ENCODE peak calls at places on chromosomes 1 and 21, in nine cellular contexts. L is effector memory CD4-positive, alpha-beta T cell; R is fibroblast of mammary gland; B is MG63; T is lung; V is GM12865; D is GM23338; Q is sigmoid colon; X is upper lobe of right lung. U is an unnamed sample.

GRCh38 chr1:116485071-116485735 is 85.6 kb downstream of the CD58 start:
- DNase-seq in L (peak), R (peak), B (peak), T (peak), V (peak), D (peak), Q (peak), X (peak), U (peak)

GRCh38 chr1:16967095-16967567 is 13.3 kb downstream of the MFAP2 start:
- DNase-seq in L (no peak), R (peak), B (no peak), T (no peak), V (no peak), D (no peak), Q (no peak), X (no peak), U (no peak)

GRCh38 chr1:107073493-107073892 is 17.0 kb downstream of the PRMT6 start:
- DNase-seq in L (no peak), R (no peak), B (no peak), T (no peak), V (no peak), D (no peak), Q (no peak), X (no peak), U (no peak)

GRCh38 chr1:216193839-216194443 is 229.3 kb downstream of the USH2A start:
- DNase-seq in L (no peak), R (no peak), B (no peak), T (no peak), V (no peak), D (peak), Q (no peak), X (no peak), U (no peak)

GRCh38 chr1:221667504-221667903 is 74.4 kb downstream of the DUSP10 start:
- DNase-seq in L (no peak), R (peak), B (no peak), T (no peak), V (peak), D (no peak), Q (no peak), X (no peak), U (peak)

GRCh38 chr21:33096426-33096825 is 26.5 kb downstream of the OLIG1 start:
- DNase-seq in L (no peak), R (no peak), B (no peak), T (no peak), V (no peak), D (no peak), Q (no peak), X (no peak), U (no peak)

GRCh38 chr1:36796101-36796590 is 238.2 kb downstream of the GRIK3 start:
- DNase-seq in L (no peak), R (no peak), B (no peak), T (no peak), V (no peak), D (no peak), Q (no peak), X (no peak), U (no peak)

GRCh38 chr1:248822148-248823032 is 3.3 kb downstream of the SH3BP5L start:
- DNase-seq in L (no peak), R (no peak), B (no peak), T (no peak), V (peak), D (no peak), Q (no peak), X (no peak), U (no peak)

GRCh38 chr1:59072017-59072947 is 224.6 kb upstream of the FGGY start:
- DNase-seq in L (no peak), R (no peak), B (no peak), T (no peak), V (peak), D (peak), Q (no peak), X (no peak), U (peak)

GRCh38 chr1:225940385-225941151 is 452 bp downstream of the LEFTY2 start:
- DNase-seq in L (no peak), R (no peak), B (no peak), T (no peak), V (no peak), D (no peak), Q (no peak), X (no peak), U (no peak)

GRCh38 chr1:200888349-200888838 is 6.3 kb upstream of the INAVA start:
- DNase-seq in L (peak), R (no peak), B (no peak), T (no peak), V (peak), D (peak), Q (peak), X (no peak), U (peak)

GRCh38 chr1:19689856-19690255 is 25.2 kb downstream of the HTR6 start:
- DNase-seq in L (no peak), R (no peak), B (no peak), T (no peak), V (peak), D (no peak), Q (no peak), X (no peak), U (no peak)

GRCh38 chr1:37265786-37266667 is 208.4 kb upstream of the ZC3H12A start:
- DNase-seq in L (no peak), R (no peak), B (no peak), T (no peak), V (no peak), D (no peak), Q (no peak), X (no peak), U (no peak)

GRCh38 chr21:26845066-26845749 is at the start of gene ADAMTS1:
- DNase-seq in L (no peak), R (peak), B (peak), T (peak), V (no peak), D (peak), Q (peak), X (peak), U (peak)

GRCh38 chr1:99727575-99728190 is 38.8 kb downstream of the FRRS1 start:
- DNase-seq in L (no peak), R (peak), B (peak), T (no peak), V (no peak), D (peak), Q (no peak), X (no peak), U (no peak)

GRCh38 chr1:228898582-228898992 is 163.3 kb downstream of the RHOU start:
- DNase-seq in L (no peak), R (no peak), B (no peak), T (no peak), V (peak), D (no peak), Q (no peak), X (no peak), U (peak)

GRCh38 chr1:103529746-103530145 is 4.2 kb downstream of the RNPC3 start:
- DNase-seq in L (no peak), R (peak), B (no peak), T (no peak), V (no peak), D (peak), Q (no peak), X (no peak), U (no peak)

GRCh38 chr1:215146252-215146975 is 63.9 kb downstream of the KCNK2 start:
- DNase-seq in L (no peak), R (peak), B (no peak), T (no peak), V (peak), D (peak), Q (no peak), X (no peak), U (peak)

GRCh38 chr1:19370453-19371170 is 58.5 kb downstream of the SLC66A1 start:
- DNase-seq in L (no peak), R (no peak), B (no peak), T (peak), V (no peak), D (no peak), Q (no peak), X (peak), U (peak)

GRCh38 chr1:231665046-231665445 is 38.5 kb downstream of the DISC1 start:
- DNase-seq in L (no peak), R (no peak), B (no peak), T (no peak), V (no peak), D (no peak), Q (no peak), X (no peak), U (no peak)

DNA sequence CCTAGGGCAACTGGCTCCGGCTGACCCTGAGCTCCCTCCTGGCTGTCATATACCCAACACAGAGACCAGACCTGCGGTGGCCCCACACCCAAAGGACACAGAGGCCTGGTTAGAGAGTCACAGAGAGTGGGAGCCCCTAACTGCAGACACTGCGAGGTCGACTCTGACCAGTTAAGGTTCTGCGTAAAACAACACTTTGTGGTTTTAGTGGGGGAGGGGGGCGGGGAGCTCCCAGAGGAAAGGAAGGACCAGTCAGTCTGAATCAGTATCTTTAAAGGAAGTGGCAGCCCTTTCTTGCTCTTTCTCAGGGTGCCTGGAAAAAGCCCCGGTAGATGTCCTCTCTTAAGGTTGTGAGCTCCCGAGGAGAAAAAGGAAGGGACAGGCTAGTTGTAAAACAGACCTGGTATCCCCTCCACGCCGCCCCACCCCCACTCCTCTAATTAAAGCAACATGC is 2.4 kb downstream of the SSBP3 start:
- DNase-seq in L (no peak), R (peak), B (no peak), T (no peak), V (no peak), D (peak), Q (no peak), X (no peak), U (peak)
- H3K4me3 ChIP-seq in L (peak), R (peak), B (no peak), T (no peak), V (peak), D (peak), Q (peak), X (peak), U (no peak)

GRCh38 chr1:109712321-109712864 is 342 bp downstream of the GSTM5 start:
- DNase-seq in L (no peak), R (no peak), B (no peak), T (peak), V (no peak), D (no peak), Q (no peak), X (no peak), U (no peak)
- H3K4me3 ChIP-seq in L (no peak), R (peak), B (no peak), T (no peak), V (no peak), D (peak), Q (peak), X (peak), U (no peak)

DNA sequence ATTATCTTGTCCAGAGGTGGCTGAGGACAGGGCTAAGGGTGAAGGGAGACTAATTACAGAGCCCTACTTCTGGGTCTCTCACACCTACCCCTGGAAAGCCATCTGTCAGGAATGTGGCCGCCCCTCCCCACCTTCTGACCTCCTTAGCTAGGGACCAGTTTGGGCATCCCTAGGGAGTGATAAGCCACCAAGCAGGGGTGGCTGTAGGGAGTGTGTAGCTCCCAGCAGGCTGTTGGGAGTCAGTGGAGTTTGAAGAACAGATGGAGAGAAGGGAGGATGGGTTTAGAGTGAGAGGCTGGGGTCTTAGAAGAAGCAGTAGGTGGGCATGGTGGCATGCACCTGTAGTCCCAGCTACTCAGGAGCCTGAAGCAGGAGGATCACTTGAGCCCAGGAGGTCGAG is 808 bp upstream of the SERINC2 start:
- DNase-seq in L (no peak), R (no peak), B (no peak), T (no peak), V (no peak), D (no peak), Q (no peak), X (no peak), U (no peak)
- H3K4me3 ChIP-seq in L (no peak), R (no peak), B (peak), T (no peak), V (no peak), D (peak), Q (no peak), X (no peak), U (no peak)

DNA sequence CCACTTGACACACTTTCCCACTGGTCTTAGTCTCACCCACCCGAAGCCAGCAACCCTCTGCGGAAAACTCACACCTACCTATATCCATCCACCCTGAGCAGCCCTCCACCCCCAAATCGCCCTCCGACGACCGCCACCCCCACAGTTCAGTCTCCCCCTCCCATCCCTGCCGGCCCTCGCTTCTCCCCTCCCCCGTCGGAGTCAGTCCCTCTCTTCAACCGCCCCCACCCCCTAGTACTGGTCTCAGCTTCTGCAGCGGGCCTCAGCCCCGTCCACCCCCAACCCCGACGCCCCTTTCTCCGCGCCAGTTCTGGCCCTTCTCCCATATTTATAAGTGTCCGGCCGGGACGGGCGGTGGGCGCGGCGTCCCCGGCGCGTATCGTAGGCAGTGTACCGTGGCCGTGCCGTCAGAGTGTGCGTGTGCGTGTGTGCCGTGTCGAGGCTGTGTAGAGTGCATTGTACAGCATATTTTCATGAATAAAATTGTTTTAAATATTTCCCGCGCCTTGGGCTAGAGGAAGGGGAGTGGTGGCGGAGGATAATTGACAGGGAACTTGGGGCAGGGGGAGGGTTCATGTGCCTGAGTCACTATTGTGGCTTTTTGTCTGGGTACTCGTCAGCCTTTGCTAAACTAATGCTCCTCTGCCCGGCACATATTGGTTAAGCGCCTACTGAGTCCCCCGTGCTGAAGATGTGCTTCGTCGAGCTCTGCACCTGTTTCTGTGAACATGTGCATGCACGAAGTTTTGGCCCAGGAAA is 22.0 kb downstream of the FOXO6 start:
- DNase-seq in L (no peak), R (peak), B (peak), T (no peak), V (no peak), D (peak), Q (no peak), X (no peak), U (peak)
- H3K4me3 ChIP-seq in L (no peak), R (no peak), B (peak), T (peak), V (no peak), D (peak), Q (peak), X (peak), U (no peak)

DNA sequence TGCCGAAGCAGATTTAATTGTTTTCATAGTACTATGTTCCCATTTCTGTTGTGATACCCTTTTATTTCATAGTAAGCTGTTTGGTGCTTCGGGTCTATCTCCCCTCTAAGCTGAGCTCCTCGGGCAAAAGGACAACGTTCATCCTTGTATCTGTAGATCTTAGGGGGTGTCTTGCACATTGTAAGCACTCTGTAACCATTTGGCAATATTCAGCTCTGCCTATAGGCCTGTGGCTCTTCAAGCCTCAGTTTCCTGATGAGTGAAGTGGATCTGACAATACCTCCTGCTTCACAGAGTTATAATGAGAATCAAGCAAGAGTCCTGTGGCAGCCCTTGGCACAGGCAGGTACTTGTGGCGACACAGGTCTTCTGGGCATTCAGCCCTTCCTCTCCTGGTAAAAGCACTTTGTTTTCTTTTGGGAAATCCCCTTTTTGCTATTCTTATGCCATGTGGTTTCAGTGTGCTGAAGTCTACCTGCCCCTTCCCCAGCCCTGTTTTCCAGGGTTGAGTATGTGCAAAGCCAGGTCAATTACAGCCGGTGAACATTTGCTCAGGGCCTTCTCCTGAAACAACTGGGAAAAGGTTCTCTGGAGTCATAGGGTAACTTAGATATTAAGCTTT is 8.5 kb upstream of the EXO1 start:
- DNase-seq in L (no peak), R (no peak), B (no peak), T (no peak), V (peak), D (no peak), Q (no peak), X (no peak), U (no peak)
- H3K4me3 ChIP-seq in L (no peak), R (no peak), B (no peak), T (no peak), V (no peak), D (no peak), Q (no peak), X (no peak), U (no peak)

DNA sequence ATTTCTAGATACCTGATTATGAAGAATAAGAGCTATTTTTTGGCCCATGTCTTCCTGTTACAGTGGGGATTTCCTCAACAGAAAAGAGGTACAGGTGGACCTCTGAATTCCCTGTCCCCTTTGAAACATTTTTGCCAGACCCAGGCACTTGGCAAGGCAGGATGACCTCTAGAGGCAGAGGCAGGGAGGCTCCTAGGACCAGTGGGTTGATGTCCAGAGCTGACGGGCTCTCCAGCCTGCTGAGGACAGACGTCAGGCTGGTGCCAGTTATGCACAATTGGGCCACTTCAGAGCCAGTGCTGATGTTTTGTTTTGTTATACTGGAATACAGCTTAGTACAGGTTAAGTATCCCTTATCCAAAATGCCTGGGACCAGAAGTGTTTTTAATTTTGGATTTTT is 18.5 kb upstream of the A3GALT2 start:
- DNase-seq in L (no peak), R (peak), B (no peak), T (no peak), V (no peak), D (no peak), Q (peak), X (no peak), U (no peak)
- H3K4me3 ChIP-seq in L (no peak), R (no peak), B (no peak), T (no peak), V (no peak), D (no peak), Q (peak), X (peak), U (no peak)

DNA sequence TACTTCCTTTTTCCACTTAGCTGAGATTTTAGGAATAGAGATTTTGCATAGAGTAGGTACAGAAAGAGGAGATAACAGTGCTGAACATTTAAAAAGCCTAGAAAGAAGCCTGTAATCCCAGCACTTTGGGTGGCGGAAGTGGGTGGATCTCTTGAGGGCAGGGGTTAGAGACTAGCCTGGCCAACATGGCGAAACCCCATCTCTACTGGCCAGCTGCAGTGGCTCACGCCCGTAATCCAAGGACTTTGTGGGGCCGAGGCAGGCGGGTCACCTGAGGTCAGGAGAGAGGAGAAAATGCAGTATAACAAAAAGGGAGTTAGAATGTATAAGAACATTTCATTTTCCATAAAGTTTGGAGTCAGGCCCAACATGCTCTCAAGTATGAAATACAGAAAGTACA is 134.6 kb downstream of the SMYD3 start:
- DNase-seq in L (no peak), R (no peak), B (no peak), T (no peak), V (no peak), D (peak), Q (peak), X (no peak), U (no peak)
- H3K4me3 ChIP-seq in L (no peak), R (no peak), B (no peak), T (no peak), V (no peak), D (no peak), Q (no peak), X (no peak), U (no peak)

DNA sequence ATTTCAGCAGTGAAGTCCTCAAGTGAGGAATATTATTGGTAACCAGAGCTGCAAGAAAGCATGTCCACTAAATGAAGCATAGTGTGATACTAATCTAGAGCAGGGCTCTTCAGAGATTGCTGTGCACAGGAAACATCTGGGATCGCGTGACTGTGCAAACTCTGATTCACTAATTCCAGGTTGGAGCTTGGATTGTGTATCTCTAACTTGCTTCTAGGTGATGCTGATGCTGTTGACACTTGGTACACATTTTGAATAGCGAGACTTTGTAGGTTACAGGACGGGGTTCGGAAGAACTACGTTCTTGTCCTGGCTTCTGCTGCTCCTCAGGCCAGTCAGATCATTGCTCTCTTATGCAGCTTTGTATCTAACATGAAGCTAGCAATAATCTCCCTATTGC is 66.5 kb downstream of the PRRX1 start:
- DNase-seq in L (no peak), R (peak), B (no peak), T (no peak), V (no peak), D (no peak), Q (no peak), X (no peak), U (no peak)
- H3K4me3 ChIP-seq in L (no peak), R (no peak), B (no peak), T (no peak), V (no peak), D (no peak), Q (no peak), X (no peak), U (no peak)

GRCh38 chr1:80836505-80836904 is 964.2 kb upstream of the ADGRL2 start:
- DNase-seq in L (no peak), R (no peak), B (no peak), T (no peak), V (no peak), D (no peak), Q (no peak), X (no peak), U (no peak)
- H3K4me3 ChIP-seq in L (no peak), R (no peak), B (no peak), T (no peak), V (no peak), D (no peak), Q (no peak), X (no peak), U (no peak)